ENCODE peak calls at places on chromosomes 11 and 22, in five cellular contexts. G, C, I, T and H are unnamed samples.

GRCh38 chr22:31646186-31647019 is 15.6 kb downstream of the PISD start:
- DNase-seq in T (no peak), C (no peak), G (peak), I (peak), H (no peak)

GRCh38 chr22:36136988-36137387 is 23.6 kb downstream of the APOL3 start:
- DNase-seq in T (no peak), G (no peak), C (no peak), I (no peak), H (no peak)

GRCh38 chr22:18954941-18955571 is 19.0 kb upstream of the PRODH start:
- DNase-seq in C (no peak), I (no peak), T (no peak), G (no peak), H (no peak)

GRCh38 chr22:44158766-44159165 is 22.0 kb upstream of the PARVG start:
- DNase-seq in I (no peak), C (no peak), T (no peak), G (no peak), H (no peak)

GRCh38 chr11:48104562-48104924 is 112.1 kb upstream of the OR4B1 start:
- DNase-seq in T (no peak), I (no peak), G (no peak), C (no peak), H (no peak)

GRCh38 chr11:122743949-122744876 is 88.7 kb downstream of the UBASH3B start:
- DNase-seq in I (no peak), C (no peak), G (no peak), T (peak), H (no peak)

GRCh38 chr11:69663326-69663725 is 11.8 kb downstream of the LTO1 start:
- DNase-seq in C (no peak), T (no peak), I (no peak), G (no peak), H (no peak)

GRCh38 chr22:19897726-19898515 is 43.2 kb upstream of the GNB1L start:
- DNase-seq in I (no peak), G (no peak), T (no peak), C (no peak), H (no peak)

GRCh38 chr11:2154889-2155288 is 6.1 kb downstream of the INS start:
- DNase-seq in C (no peak), T (no peak), I (no peak), G (no peak), H (no peak)

GRCh38 chr11:2158291-2158737 is 2.7 kb downstream of the INS start:
- DNase-seq in I (no peak), C (no peak), T (no peak), G (no peak), H (no peak)

GRCh38 chr11:2157294-2158040 is 3.5 kb downstream of the INS start:
- DNase-seq in T (no peak), C (no peak), I (no peak), G (no peak), H (no peak)

GRCh38 chr11:2155511-2155910 is 5.5 kb downstream of the INS start:
- DNase-seq in G (no peak), I (no peak), T (no peak), C (peak), H (no peak)

GRCh38 chr11:2156416-2157182 is 4.4 kb downstream of the INS start:
- DNase-seq in I (peak), C (peak), T (no peak), G (peak), H (peak)
- TF ChIP-seq ESRRA in I (no peak), C (no peak), T (no peak), G (no peak), H (no peak)

DNA sequence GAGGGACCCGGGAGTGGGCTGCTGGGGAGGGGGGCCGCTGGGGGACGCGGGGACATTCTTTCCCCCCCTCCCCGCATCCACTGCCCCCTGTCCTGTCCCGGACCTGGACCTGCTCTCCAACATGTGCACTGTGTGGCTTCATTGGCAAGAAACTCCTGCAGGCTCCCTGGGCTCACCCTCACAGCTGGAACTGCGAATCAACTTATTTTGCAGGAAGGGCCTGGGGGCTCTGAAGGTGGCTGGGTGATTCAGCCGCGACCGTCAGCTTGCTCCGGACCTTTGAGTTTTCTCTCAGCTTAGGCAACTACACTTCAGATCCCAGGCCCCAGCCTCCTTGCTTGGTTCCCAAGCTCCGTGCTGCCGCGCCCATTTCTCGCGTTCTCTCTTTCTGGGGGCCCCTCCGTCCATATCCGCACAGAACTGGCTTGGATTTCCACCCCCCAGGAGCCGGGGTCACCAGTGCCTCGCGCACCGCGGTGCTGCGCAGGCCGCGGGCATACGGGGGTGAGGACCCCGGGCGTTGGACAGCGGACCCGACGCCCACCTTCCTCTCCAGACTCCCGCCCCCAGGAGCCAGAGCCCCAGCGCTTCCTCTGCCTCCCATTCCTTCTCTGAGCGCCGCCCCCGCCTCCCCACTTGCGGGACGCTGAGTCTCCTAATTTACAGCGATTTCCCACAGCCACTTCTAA is 475 bp upstream of the AHNAK start:
- DNase-seq in T (no peak), G (no peak), I (peak), C (no peak), H (peak)
- TF ChIP-seq ESRRA in T (no peak), G (no peak), I (no peak), C (no peak), H (no peak)

GRCh38 chr11:96607890-96608558 is 218.2 kb downstream of the JRKL start:
- DNase-seq in T (no peak), I (no peak), C (no peak), G (no peak), H (no peak)
- TF ChIP-seq ESRRA in T (no peak), I (no peak), C (no peak), G (no peak), H (no peak)

GRCh38 chr11:72015511-72016061 is 16.9 kb downstream of the IL18BP start:
- DNase-seq in C (no peak), T (no peak), I (no peak), G (peak), H (peak)
- TF ChIP-seq ESRRA in C (no peak), T (no peak), I (no peak), G (no peak), H (no peak)